ENCODE peak calls at places on chromosomes 13 and 19, in four cellular contexts. M, V, O and L are unnamed samples.

GRCh38 chr19:4896372-4896771 is 6.3 kb downstream of the ARRDC5 start:
- DNase-seq in M (no peak), V (peak), O (no peak), L (no peak)

GRCh38 chr13:93039131-93039530 is 187.5 kb upstream of the GPC6 start:
- DNase-seq in O (no peak), V (no peak), M (no peak), L (no peak)

GRCh38 chr13:27709779-27710178 is 82.5 kb upstream of the GSX1 start:
- DNase-seq in O (no peak), M (no peak), V (no peak), L (no peak)

GRCh38 chr13:76991432-76991795 is 467 bp upstream of the CLN5 start:
- DNase-seq in M (no peak), V (peak), O (no peak), L (no peak)

GRCh38 chr19:18776288-18776594 is 14.9 kb downstream of the COMP start:
- DNase-seq in O (no peak), M (no peak), V (no peak), L (no peak)

GRCh38 chr13:92303428-92303827 is 905.0 kb downstream of the GPC5 start:
- DNase-seq in O (no peak), M (no peak), V (no peak), L (no peak)

GRCh38 chr19:38148337-38148736 is 75.7 kb downstream of the DPF1 start:
- DNase-seq in M (no peak), V (no peak), O (no peak), L (no peak)

GRCh38 chr13:30341815-30342570 is 34.6 kb upstream of the KATNAL1 start:
- DNase-seq in M (no peak), O (no peak), V (no peak), L (no peak)

GRCh38 chr19:1503089-1503924 is 9.5 kb downstream of the ADAMTSL5 start:
- DNase-seq in O (peak), V (peak), M (peak), L (peak)

GRCh38 chr19:3046621-3047306 is 15.5 kb downstream of the TLE5 start:
- DNase-seq in O (no peak), V (no peak), M (peak), L (no peak)

GRCh38 chr19:56538761-56539263 is at the start of gene ZFP28:
- DNase-seq in O (no peak), V (no peak), M (peak), L (peak)

GRCh38 chr13:51714663-51715168 is 89.2 kb downstream of the DHRS12 start:
- DNase-seq in M (no peak), O (no peak), V (peak), L (no peak)

GRCh38 chr13:35514801-35515502 is 38.5 kb upstream of the MAB21L1 start:
- DNase-seq in V (no peak), O (no peak), M (no peak), L (no peak)

GRCh38 chr19:45187421-45188100 is 9.0 kb downstream of the BLOC1S3 start:
- DNase-seq in O (peak), M (peak), V (peak), L (peak)

GRCh38 chr13:79673993-79674377 is 193.0 kb downstream of the NDFIP2 start:
- DNase-seq in V (no peak), M (no peak), O (no peak), L (no peak)

GRCh38 chr19:17795495-17795856 is 538 bp downstream of the B3GNT3 start:
- DNase-seq in V (no peak), M (no peak), O (no peak), L (no peak)

GRCh38 chr19:47371269-47371668 is 22.2 kb downstream of the DHX34 start:
- DNase-seq in V (no peak), M (no peak), O (no peak), L (no peak)

GRCh38 chr13:21898990-21899389 is 228.1 kb downstream of the FGF9 start:
- DNase-seq in V (no peak), M (no peak), O (no peak), L (no peak)

GRCh38 chr13:97359181-97360057 is 74.5 kb upstream of the RAP2A start:
- DNase-seq in O (peak), V (peak), M (no peak), L (peak)

GRCh38 chr19:18218600-18218999 is 7.6 kb downstream of the PDE4C start:
- DNase-seq in O (no peak), M (no peak), V (no peak), L (no peak)

GRCh38 chr13:20460744-20461143 is 64.9 kb downstream of the CRYL1 start:
- DNase-seq in V (peak), O (no peak), M (no peak), L (no peak)

GRCh38 chr19:15280915-15281683 is 48.9 kb upstream of the EPHX3 start:
- DNase-seq in O (no peak), V (no peak), M (no peak), L (no peak)

GRCh38 chr19:5947435-5947834 is 30.5 kb downstream of the RANBP3 start:
- DNase-seq in M (no peak), V (no peak), O (no peak), L (no peak)

GRCh38 chr19:57016491-57016890 is 103.3 kb upstream of the USP29 start:
- DNase-seq in O (no peak), M (no peak), V (no peak), L (no peak)

GRCh38 chr19:5948697-5949564 is 29.0 kb downstream of the RANBP3 start:
- DNase-seq in M (no peak), O (no peak), V (no peak), L (no peak)

GRCh38 chr19:16895467-16896097 is 6.8 kb downstream of the F2RL3 start:
- DNase-seq in O (no peak), M (no peak), V (peak), L (peak)

GRCh38 chr13:101773062-101773461 is 320.6 kb downstream of the ITGBL1 start:
- DNase-seq in M (no peak), O (no peak), V (no peak), L (no peak)

GRCh38 chr13:36818483-36819063 is 449 bp upstream of the RFXAP start:
- DNase-seq in V (no peak), M (no peak), O (no peak), L (no peak)

GRCh38 chr13:21453352-21454089 is 5.6 kb downstream of the ZDHHC20 start:
- DNase-seq in M (no peak), V (peak), O (no peak), L (no peak)

GRCh38 chr19:19021115-19021514 is 12.2 kb downstream of the SUGP2 start:
- DNase-seq in M (no peak), V (no peak), O (no peak), L (no peak)

GRCh38 chr13:97946951-97947588 is 6.4 kb upstream of the IPO5 start:
- DNase-seq in M (no peak), O (peak), V (no peak), L (no peak)

GRCh38 chr19:5264453-5264852 is 76.2 kb downstream of the PTPRS start:
- DNase-seq in O (no peak), V (no peak), M (no peak), L (no peak)

GRCh38 chr19:19653597-19654147 is 9.8 kb downstream of the ATP13A1 start:
- DNase-seq in O (no peak), M (no peak), V (no peak), L (no peak)

GRCh38 chr13:99307247-99307646 is at the start of gene GPR183:
- DNase-seq in O (no peak), V (peak), M (no peak), L (no peak)

GRCh38 chr13:107778094-107778493 is 437.2 kb downstream of the LIG4 start:
- DNase-seq in O (no peak), M (no peak), V (no peak), L (no peak)

GRCh38 chr19:38924383-38924782 is 6.2 kb downstream of the SARS2 start:
- DNase-seq in M (no peak), V (no peak), O (no peak), L (no peak)

GRCh38 chr19:31534786-31535185 is 185.6 kb upstream of the TSHZ3 start:
- DNase-seq in O (no peak), M (peak), V (no peak), L (no peak)

GRCh38 chr13:49858183-49858856 is 65.8 kb upstream of the KPNA3 start:
- DNase-seq in V (no peak), O (peak), M (no peak), L (no peak)

GRCh38 chr13:51520524-51520923 is 63.7 kb upstream of the WDFY2 start:
- DNase-seq in M (no peak), O (no peak), V (peak), L (no peak)

GRCh38 chr19:9427941-9428340 is 7.4 kb downstream of the ZNF266 start:
- DNase-seq in V (no peak), O (no peak), M (no peak), L (no peak)

GRCh38 chr19:9436358-9436757 is 985 bp upstream of the ZNF266 start:
- DNase-seq in O (no peak), V (no peak), M (no peak), L (no peak)

GRCh38 chr19:9431475-9431874 is 3.9 kb downstream of the ZNF266 start:
- DNase-seq in O (no peak), V (peak), M (peak), L (peak)

GRCh38 chr19:9435279-9436268 is at the start of gene ZNF266:
- DNase-seq in O (peak), V (peak), M (peak), L (peak)

GRCh38 chr19:9430444-9430843 is 4.9 kb downstream of the ZNF266 start:
- DNase-seq in M (no peak), O (no peak), V (no peak), L (no peak)
- TF ChIP-seq MAX in M (no peak), O (no peak), V (no peak), L (no peak)

GRCh38 chr13:112160558-112160957 is 93.6 kb downstream of the SOX1 start:
- DNase-seq in M (no peak), V (no peak), O (no peak), L (no peak)
- TF ChIP-seq MAX in M (peak), V (no peak), O (no peak), L (no peak)

DNA sequence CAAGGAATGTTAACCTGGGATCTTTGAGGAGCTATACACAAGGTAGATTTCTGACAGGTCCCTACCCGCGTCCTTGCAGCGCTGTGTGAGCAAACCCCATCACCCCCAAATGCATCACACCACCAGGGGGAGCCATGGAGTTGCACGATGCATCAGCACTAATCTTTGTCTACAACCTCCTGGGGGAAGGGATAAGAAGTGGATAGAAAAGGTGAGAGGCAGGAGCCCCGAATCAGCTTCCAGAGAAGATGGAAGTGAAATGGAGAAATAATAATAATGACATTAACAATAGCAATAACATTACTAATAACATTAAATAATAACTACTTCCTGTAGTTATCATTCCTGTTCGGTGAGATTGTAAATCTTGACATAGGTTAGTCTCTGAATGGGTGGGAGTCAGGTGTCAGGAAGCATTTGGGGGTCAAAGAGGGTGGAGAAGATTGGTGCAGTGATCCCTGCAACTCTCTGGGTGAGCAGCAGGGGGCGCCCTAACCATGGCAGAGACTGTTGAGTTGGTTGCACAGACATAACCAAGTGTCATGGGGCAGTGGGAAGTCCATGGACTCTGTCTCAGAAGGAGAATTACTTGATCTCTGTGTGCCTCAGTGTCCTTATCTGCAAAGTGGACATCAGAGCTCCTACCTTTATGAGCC is 16.5 kb downstream of the SIGLEC7 start:
- DNase-seq in O (peak), M (peak), V (peak), L (peak)
- TF ChIP-seq MAX in O (no peak), M (peak), V (peak), L (no peak)

GRCh38 chr19:10292789-10293636 is 3.3 kb downstream of the ICAM5 start:
- DNase-seq in M (no peak), V (no peak), O (no peak), L (peak)
- TF ChIP-seq MAX in M (no peak), V (no peak), O (no peak), L (no peak)